ENCODE peak calls at places on chromosome 13, in eight cellular contexts. E, N, U, A, Q, V, Y and M are unnamed samples.
A peak's percentile ranks its signal among the peaks of the same experiment; 100 is the strongest.

GRCh38 chr13:32045963-32046785 is 14.6 kb downstream of the FRY start:
- DNase-seq in N (peak; percentile 52), V (no peak), E (no peak), A (no peak), Q (no peak), U (no peak), Y (peak; percentile 33), M (peak; percentile 24)

GRCh38 chr13:27283906-27284523 is 13.4 kb downstream of the RASL11A start:
- DNase-seq in Y (peak; percentile 29), E (no peak), U (no peak), A (peak; percentile 46), N (no peak), Q (no peak), V (no peak), M (no peak)

GRCh38 chr13:23445794-23446193 is 12.3 kb upstream of the SACS start:
- DNase-seq in E (no peak), A (peak; percentile 11), Q (no peak), Y (peak; percentile 84), N (no peak), V (no peak), U (no peak), M (no peak)

GRCh38 chr13:50617134-50617721 is 226.3 kb downstream of the DLEU7 start:
- DNase-seq in U (no peak), E (peak; percentile 94), Y (no peak), Q (no peak), A (no peak), V (no peak), N (no peak), M (peak; percentile 61)

GRCh38 chr13:109790951-109791605 is 4.7 kb upstream of the IRS2 start:
- DNase-seq in Q (no peak), V (no peak), Y (peak; percentile 91), E (no peak), N (no peak), A (peak; percentile 32), U (no peak), M (peak; percentile 35)

GRCh38 chr13:100872761-100873160 is 198.2 kb upstream of the TMTC4 start:
- DNase-seq in Y (no peak), A (no peak), U (no peak), E (no peak), Q (no peak), N (no peak), V (no peak), M (no peak)

GRCh38 chr13:49926019-49926418 is 10.1 kb downstream of the SPRYD7 start:
- DNase-seq in A (no peak), Q (no peak), V (no peak), N (no peak), E (no peak), Y (no peak), U (no peak), M (no peak)

GRCh38 chr13:37640499-37640898 is 41.9 kb upstream of the POSTN start:
- DNase-seq in Q (no peak), U (no peak), E (no peak), Y (no peak), V (no peak), N (peak; percentile 44), A (peak; percentile 7), M (peak; percentile 64)

GRCh38 chr13:45575146-45575829 is 40.3 kb downstream of the ERICH6B start:
- DNase-seq in Q (no peak), E (no peak), Y (no peak), N (no peak), A (no peak), V (no peak), U (no peak), M (no peak)

GRCh38 chr13:27007166-27007565 is 164.4 kb downstream of the USP12 start:
- DNase-seq in E (no peak), U (no peak), N (peak; percentile 82), V (no peak), A (no peak), Y (peak; percentile 70), Q (no peak), M (no peak)

GRCh38 chr13:24183741-24184182 is 23.2 kb downstream of the SPATA13 start:
- DNase-seq in A (no peak), N (no peak), E (no peak), Y (no peak), U (no peak), V (no peak), Q (no peak), M (no peak)

GRCh38 chr13:82116422-82116989 is 1765.8 kb downstream of the SLITRK1 start:
- DNase-seq in E (no peak), U (no peak), V (no peak), A (no peak), N (no peak), Y (no peak), Q (no peak), M (no peak)

GRCh38 chr13:31160857-31161582 is 684 bp downstream of the HSPH1 start:
- DNase-seq in Q (peak; percentile 55), E (peak; percentile 44), N (peak; percentile 21), Y (peak; percentile 40), V (no peak), U (peak; percentile 15), A (peak; percentile 38), M (peak; percentile 76)

GRCh38 chr13:51152713-51153112 is 41.6 kb upstream of the C13orf42 start:
- DNase-seq in V (no peak), Q (no peak), E (no peak), Y (no peak), N (no peak), U (no peak), A (no peak), M (peak; percentile 69)

GRCh38 chr13:112790735-112791641 is 101.2 kb downstream of the ATP11A start:
- DNase-seq in V (no peak), Q (no peak), U (no peak), E (no peak), A (no peak), Y (no peak), N (no peak), M (no peak)

GRCh38 chr13:33633701-33634525 is 184.0 kb upstream of the RFC3 start:
- DNase-seq in Y (no peak), A (no peak), U (no peak), Q (no peak), N (no peak), E (no peak), V (no peak), M (peak; percentile 34)

GRCh38 chr13:46165485-46166220 is 16.3 kb downstream of the LCP1 start:
- DNase-seq in N (no peak), V (no peak), E (no peak), Y (no peak), A (no peak), Q (no peak), U (peak; percentile 17), M (peak; percentile 48)

GRCh38 chr13:72868229-72868628 is 86.3 kb downstream of the PIBF1 start:
- DNase-seq in A (no peak), Q (no peak), E (no peak), Y (no peak), V (no peak), N (no peak), U (no peak), M (no peak)

GRCh38 chr13:32538234-32538620 is 368 bp downstream of the N4BP2L2 start:
- DNase-seq in V (no peak), A (no peak), U (peak; percentile 27), Y (peak; percentile 65), Q (no peak), N (no peak), E (peak; percentile 22), M (peak; percentile 52)

GRCh38 chr13:99909836-99910619 is 61.5 kb downstream of the ZIC5 start:
- DNase-seq in U (no peak), E (no peak), Q (no peak), A (no peak), N (peak; percentile 67), Y (no peak), V (no peak), M (peak; percentile 11)

GRCh38 chr13:100363351-100363750 is 225.2 kb downstream of the GGACT start:
- DNase-seq in A (no peak), N (no peak), V (no peak), U (no peak), Y (no peak), E (no peak), Q (no peak), M (peak; percentile 65)

GRCh38 chr13:101903890-101904289 is 451.4 kb downstream of the ITGBL1 start:
- DNase-seq in N (no peak), E (no peak), V (no peak), Y (no peak), U (no peak), A (no peak), Q (no peak), M (no peak)

GRCh38 chr13:113552786-113553540 is 31.6 kb upstream of the TFDP1 start:
- DNase-seq in A (no peak), Q (no peak), V (no peak), E (no peak), U (no peak), Y (no peak), N (no peak), M (no peak)

GRCh38 chr13:73335226-73335625 is 276.4 kb downstream of the KLF5 start:
- DNase-seq in V (no peak), A (no peak), N (no peak), E (peak; percentile 52), U (no peak), Y (no peak), Q (no peak), M (peak; percentile 25)

GRCh38 chr13:98445340-98446233 is 131.3 kb downstream of the STK24 start:
- DNase-seq in A (peak; percentile 77), V (no peak), N (peak; percentile 19), Y (peak; percentile 56), U (peak; percentile 63), Q (peak; percentile 71), E (no peak), M (peak; percentile 34)

GRCh38 chr13:88223958-88224357 is 552.8 kb downstream of the SLITRK5 start:
- DNase-seq in E (no peak), V (no peak), Q (no peak), Y (no peak), U (no peak), A (no peak), N (no peak), M (no peak)

GRCh38 chr13:33867472-33867871 is 49.5 kb downstream of the RFC3 start:
- DNase-seq in U (no peak), Y (no peak), N (no peak), V (no peak), E (no peak), Q (no peak), A (no peak), M (no peak)

GRCh38 chr13:26476111-26476743 is 81.3 kb upstream of the WASF3 start:
- DNase-seq in Y (no peak), V (no peak), U (no peak), N (no peak), A (no peak), Q (no peak), E (no peak), M (peak; percentile 38)

GRCh38 chr13:39374741-39375189 is 228.2 kb downstream of the LHFPL6 start:
- DNase-seq in Q (no peak), Y (no peak), N (no peak), V (no peak), U (no peak), E (no peak), A (no peak), M (no peak)